ENCODE peak calls at places on chromosomes 11 and 22, in seven cellular contexts. N is dorsolateral prefrontal cortex, B is left ventricle myocardium inferior, C is stomach, A is LoVo, I is sigmoid colon, Q is DMS153. P is an unnamed sample.

GRCh38 chr22:46171940-46172339 is 21.6 kb downstream of the PPARA start:
- DNase-seq in B (no peak), I (no peak), N (no peak), A (peak), C (no peak), Q (peak), P (no peak)

GRCh38 chr11:4704054-4704789 is at the start of gene MMP26:
- DNase-seq in B (no peak), N (no peak), Q (peak), C (no peak), I (no peak), A (no peak), P (no peak)

GRCh38 chr22:35439365-35439717 is 39.4 kb downstream of the MCM5 start:
- DNase-seq in B (no peak), Q (no peak), I (no peak), A (no peak), C (no peak), N (no peak), P (no peak)

GRCh38 chr22:33747576-33748180 is 172.6 kb downstream of the LARGE1 start:
- DNase-seq in B (no peak), N (no peak), C (peak), Q (peak), I (no peak), A (peak), P (no peak)

GRCh38 chr22:50118557-50119168 is 28.9 kb downstream of the MOV10L1 start:
- DNase-seq in Q (no peak), A (no peak), I (peak), B (no peak), N (no peak), C (no peak), P (peak)

GRCh38 chr11:7651140-7651551 is 22.2 kb downstream of the CYB5R2 start:
- DNase-seq in C (no peak), I (no peak), N (no peak), B (no peak), Q (no peak), A (no peak), P (peak)

GRCh38 chr11:128052912-128053641 is 534.3 kb downstream of the ETS1 start:
- DNase-seq in Q (peak), A (no peak), I (no peak), B (no peak), C (no peak), N (no peak), P (no peak)

GRCh38 chr11:69321877-69322350 is 28.0 kb downstream of the MYEOV start:
- DNase-seq in C (no peak), N (no peak), Q (peak), B (no peak), A (no peak), I (peak), P (no peak)

P was measured in ureter.